ENCODE peak calls at places on chromosomes 2 and 18, in six cellular contexts. E, T, N, Z, V and A are unnamed samples.

GRCh38 chr18:48724455-48724854 is 185.6 kb downstream of the CTIF start:
- DNase-seq in E (no peak), Z (no peak), T (no peak), N (no peak), V (no peak), A (no peak)

GRCh38 chr2:15943914-15944313 is 3.6 kb downstream of the MYCN start:
- DNase-seq in Z (no peak), T (no peak), V (no peak), N (no peak), E (no peak), A (no peak)

GRCh38 chr2:238135601-238136150 is 2.8 kb upstream of the KLHL30 start:
- DNase-seq in N (no peak), T (no peak), E (no peak), Z (peak), V (no peak), A (no peak)

GRCh38 chr2:56325661-56326345 is 142.0 kb downstream of the CCDC85A start:
- DNase-seq in T (no peak), E (no peak), N (no peak), Z (no peak), V (no peak), A (no peak)

GRCh38 chr2:29323961-29324360 is 208.7 kb downstream of the CLIP4 start:
- DNase-seq in N (no peak), Z (no peak), T (peak), V (no peak), E (no peak), A (no peak)

GRCh38 chr2:23602113-23602512 is 217.1 kb downstream of the KLHL29 start:
- DNase-seq in Z (peak), V (no peak), N (no peak), E (no peak), T (peak), A (no peak)

GRCh38 chr2:12110074-12110473 is 363.6 kb downstream of the LPIN1 start:
- DNase-seq in N (no peak), T (no peak), Z (no peak), E (no peak), V (no peak), A (no peak)

GRCh38 chr2:45343618-45344017 is 267.4 kb downstream of the SRBD1 start:
- DNase-seq in T (no peak), E (peak), N (no peak), V (no peak), Z (no peak), A (no peak)

GRCh38 chr2:25249785-25250184 is 81.4 kb upstream of the POMC start:
- DNase-seq in E (no peak), N (no peak), V (no peak), T (no peak), Z (no peak), A (no peak)

GRCh38 chr2:210842896-210843295 is 286.5 kb downstream of the CPS1 start:
- DNase-seq in T (no peak), Z (no peak), V (no peak), N (no peak), E (no peak), A (no peak)

GRCh38 chr2:122098301-122098700 is 342.9 kb downstream of the TSN start:
- DNase-seq in N (no peak), V (no peak), E (no peak), Z (no peak), T (no peak), A (no peak)

GRCh38 chr2:30472326-30472725 is 25.3 kb downstream of the LCLAT1 start:
- DNase-seq in N (no peak), V (no peak), Z (no peak), T (no peak), E (no peak), A (no peak)

GRCh38 chr2:221680548-221680947 is 108.4 kb upstream of the EPHA4 start:
- DNase-seq in Z (no peak), N (no peak), T (no peak), E (no peak), V (no peak), A (no peak)

GRCh38 chr18:23281626-23282436 is 146.5 kb downstream of the CABLES1 start:
- DNase-seq in V (no peak), E (no peak), T (no peak), N (no peak), Z (no peak), A (no peak)

GRCh38 chr18:32507093-32507492 is 36.4 kb upstream of the GAREM1 start:
- DNase-seq in Z (no peak), V (no peak), N (no peak), E (no peak), T (no peak), A (no peak)

GRCh38 chr2:48346124-48346536 is 183.8 kb upstream of the STON1 start:
- DNase-seq in N (no peak), V (no peak), E (no peak), Z (no peak), T (peak), A (no peak)

GRCh38 chr2:182319556-182319955 is 107.3 kb downstream of the PDE1A start:
- DNase-seq in Z (no peak), T (peak), E (no peak), N (no peak), V (no peak), A (no peak)

GRCh38 chr2:58449286-58450010 is 208.3 kb upstream of the FANCL start:
- DNase-seq in V (peak), N (no peak), E (no peak), T (no peak), Z (no peak), A (no peak)

GRCh38 chr2:96138146-96139145 is at the start of gene ASTL:
- DNase-seq in T (peak), Z (no peak), E (peak), V (no peak), N (peak), A (peak)

GRCh38 chr18:8771930-8772329 is 66.6 kb downstream of the MTCL1 start:
- DNase-seq in T (no peak), N (no peak), E (no peak), Z (no peak), V (no peak), A (no peak)

GRCh38 chr18:51342815-51343214 is 145.3 kb upstream of the MEX3C start:
- DNase-seq in V (no peak), Z (no peak), E (no peak), T (no peak), N (no peak), A (no peak)

GRCh38 chr18:74702951-74703350 is 105.3 kb downstream of the ZNF407 start:
- DNase-seq in T (no peak), E (no peak), Z (no peak), V (no peak), N (no peak), A (no peak)

GRCh38 chr18:57809190-57809589 is 6.1 kb upstream of the ATP8B1 start:
- DNase-seq in Z (no peak), V (no peak), T (no peak), N (no peak), E (no peak), A (no peak)

GRCh38 chr2:176582990-176583481 is 313.8 kb downstream of the MTX2 start:
- DNase-seq in Z (no peak), E (no peak), N (no peak), T (peak), V (no peak), A (no peak)

GRCh38 chr2:148259674-148260073 is 238.8 kb downstream of the MBD5 start:
- DNase-seq in T (no peak), E (no peak), V (no peak), Z (no peak), N (no peak), A (no peak)

GRCh38 chr2:12050381-12050780 is 303.9 kb downstream of the LPIN1 start:
- DNase-seq in V (peak), Z (no peak), N (no peak), T (peak), E (no peak), A (no peak)

GRCh38 chr2:159902722-159903121 is 104.7 kb upstream of the CD302 start:
- DNase-seq in N (no peak), Z (no peak), T (no peak), V (no peak), E (no peak), A (no peak)

GRCh38 chr18:78685250-78685979 is 294.2 kb upstream of the SALL3 start:
- DNase-seq in T (no peak), Z (no peak), N (no peak), V (no peak), E (no peak), A (no peak)

GRCh38 chr2:58865436-58865835 is 624.3 kb upstream of the FANCL start:
- DNase-seq in N (no peak), T (no peak), E (no peak), V (no peak), Z (no peak), A (no peak)

GRCh38 chr2:210503622-210504300 is 27.2 kb upstream of the LANCL1 start:
- DNase-seq in N (no peak), V (no peak), E (no peak), T (no peak), Z (no peak), A (no peak)

GRCh38 chr18:44744206-44745180 is 63.8 kb downstream of the SETBP1 start:
- DNase-seq in T (no peak), Z (peak), N (no peak), E (peak), V (no peak), A (no peak)

GRCh38 chr2:203061346-203061745 is 46.7 kb downstream of the NBEAL1 start:
- DNase-seq in T (peak), N (no peak), E (no peak), V (no peak), Z (no peak), A (no peak)

GRCh38 chr2:207408086-207408794 is 121.5 kb upstream of the CREB1 start:
- DNase-seq in E (no peak), T (no peak), V (no peak), N (no peak), Z (no peak), A (no peak)

GRCh38 chr2:141109633-141110032 is 1021.2 kb downstream of the LRP1B start:
- DNase-seq in E (no peak), Z (no peak), T (peak), V (no peak), N (no peak), A (no peak)

GRCh38 chr18:31792580-31792911 is 31.9 kb upstream of the SLC25A52 start:
- DNase-seq in N (no peak), V (no peak), Z (no peak), E (no peak), T (no peak), A (no peak)

GRCh38 chr2:187302619-187303018 is 145.4 kb downstream of the CALCRL start:
- DNase-seq in Z (no peak), N (no peak), E (no peak), V (no peak), T (peak), A (no peak)

GRCh38 chr2:121164042-121164441 is 121.0 kb downstream of the TFCP2L1 start:
- DNase-seq in Z (no peak), T (no peak), N (no peak), E (no peak), V (no peak), A (no peak)

GRCh38 chr2:217990791-217991465 is 11.9 kb downstream of the TNS1 start:
- DNase-seq in T (no peak), E (no peak), N (no peak), V (no peak), Z (peak), A (no peak)

GRCh38 chr2:70893186-70893585 is 42.5 kb upstream of the ATP6V1B1 start:
- DNase-seq in Z (no peak), N (no peak), E (no peak), V (no peak), T (no peak), A (no peak)

GRCh38 chr2:218569661-218570500 is 1.2 kb downstream of the CNOT9 start:
- DNase-seq in Z (no peak), V (no peak), N (peak), T (peak), E (no peak), A (no peak)